ENCODE peak calls at places on chromosomes 1 and 21, in four cellular contexts. Z, N, H and A are unnamed samples.
A peak's percentile ranks its signal among the peaks of the same experiment; 100 is the strongest.

GRCh38 chr1:177206831-177207230 is 36.1 kb downstream of the BRINP2 start:
- DNase-seq in Z (peak; percentile 34), N (no peak), H (no peak), A (no peak)

GRCh38 chr1:77300566-77300965 is 18.7 kb downstream of the AK5 start:
- DNase-seq in Z (no peak), H (no peak), N (no peak), A (no peak)

GRCh38 chr1:226447932-226448670 is 40.2 kb upstream of the PARP1 start:
- DNase-seq in Z (no peak), N (no peak), H (no peak), A (no peak)

GRCh38 chr1:217402301-217402700 is 228.6 kb downstream of the GPATCH2 start:
- DNase-seq in N (no peak), Z (no peak), H (no peak), A (no peak)

GRCh38 chr1:46173361-46173856 is 1.5 kb upstream of the TSPAN1 start:
- DNase-seq in Z (no peak), N (no peak), H (no peak), A (no peak)

GRCh38 chr1:174262747-174263241 is 103.5 kb downstream of the RABGAP1L start:
- DNase-seq in Z (peak; percentile 27), N (no peak), H (no peak), A (no peak)

GRCh38 chr1:25430073-25430665 is 528 bp upstream of the MACO1 start:
- DNase-seq in Z (peak; percentile 78), N (peak; percentile 72), H (peak; percentile 84), A (peak; percentile 48)

GRCh38 chr1:223401873-223402789 is 8.9 kb downstream of the CCDC185 start:
- DNase-seq in H (no peak), N (no peak), Z (peak; percentile 43), A (no peak)

GRCh38 chr1:203148127-203148526 is 20.6 kb downstream of the ADORA1 start:
- DNase-seq in H (no peak), N (no peak), Z (no peak), A (no peak)

GRCh38 chr1:238895911-238896310 is 490.5 kb upstream of the CHRM3 start:
- DNase-seq in H (no peak), Z (no peak), N (no peak), A (no peak)

GRCh38 chr1:241323510-241323909 is 33.5 kb downstream of the RGS7 start:
- DNase-seq in H (peak; percentile 1), N (no peak), Z (no peak), A (peak; percentile 43)

GRCh38 chr1:206753141-206753540 is 17.4 kb upstream of the IL19 start:
- DNase-seq in N (no peak), H (no peak), Z (peak; percentile 31), A (no peak)

GRCh38 chr1:5959667-5960230 is 32.5 kb downstream of the NPHP4 start:
- DNase-seq in Z (no peak), N (no peak), H (no peak), A (no peak)

GRCh38 chr1:6966326-6966725 is 181.1 kb downstream of the CAMTA1 start:
- DNase-seq in H (no peak), Z (no peak), N (no peak), A (no peak)

GRCh38 chr1:207049974-207050391 is 1.0 kb downstream of the YOD1 start:
- DNase-seq in H (peak; percentile 26), N (peak; percentile 16), Z (no peak), A (no peak)

GRCh38 chr1:197320991-197321531 is 53.0 kb downstream of the CRB1 start:
- DNase-seq in H (no peak), Z (peak; percentile 31), N (no peak), A (no peak)

GRCh38 chr21:21045538-21045937 is 47.3 kb downstream of the NCAM2 start:
- DNase-seq in H (no peak), Z (no peak), N (no peak), A (no peak)

GRCh38 chr1:58709540-58709939 is 9.7 kb upstream of the MYSM1 start:
- DNase-seq in N (no peak), Z (no peak), H (no peak), A (no peak)

GRCh38 chr1:8082945-8083344 is 56.8 kb upstream of the ERRFI1 start:
- DNase-seq in H (no peak), N (no peak), Z (peak; percentile 69), A (no peak)